ENCODE peak calls at places on chromosomes 11 and 22, in seven cellular contexts. One of them, this sample, is unnamed.

GRCh38 chr11:111382451-111382850 is 3.4 kb upstream of the POU2AF1 start:
- DNase-seq in transverse colon: no peak
- DNase-seq in CD4-positive, CD25-positive, alpha-beta regulatory T cell: no peak
- DNase-seq in mucosa of descending colon: no peak
- DNase-seq in neural progenitor cell: no peak
- DNase-seq in mesendoderm: no peak
- DNase-seq in neuronal stem cell: no peak
- DNase-seq in this sample: no peak

GRCh38 chr11:60315866-60316265 is 11.2 kb upstream of the MS4A6E start:
- DNase-seq in mucosa of descending colon: no peak
- DNase-seq in neural progenitor cell: peak; percentile 33
- DNase-seq in CD4-positive, CD25-positive, alpha-beta regulatory T cell: no peak
- DNase-seq in mesendoderm: no peak
- DNase-seq in neuronal stem cell: peak; percentile 35
- DNase-seq in transverse colon: no peak
- DNase-seq in this sample: no peak

GRCh38 chr11:45798793-45799441 is 6.0 kb upstream of the SLC35C1 start:
- DNase-seq in neural progenitor cell: no peak
- DNase-seq in transverse colon: no peak
- DNase-seq in mesendoderm: no peak
- DNase-seq in CD4-positive, CD25-positive, alpha-beta regulatory T cell: no peak
- DNase-seq in neuronal stem cell: no peak
- DNase-seq in mucosa of descending colon: no peak
- DNase-seq in this sample: peak; percentile 35

GRCh38 chr22:35275580-35275979 is 18.3 kb downstream of the HMGXB4 start:
- DNase-seq in CD4-positive, CD25-positive, alpha-beta regulatory T cell: no peak
- DNase-seq in transverse colon: no peak
- DNase-seq in neuronal stem cell: no peak
- DNase-seq in mesendoderm: no peak
- DNase-seq in neural progenitor cell: no peak
- DNase-seq in mucosa of descending colon: no peak
- DNase-seq in this sample: no peak

GRCh38 chr11:71237853-71238252 is 14.5 kb downstream of the SHANK2 start:
- DNase-seq in mesendoderm: no peak
- DNase-seq in mucosa of descending colon: peak; percentile 17
- DNase-seq in transverse colon: no peak
- DNase-seq in neuronal stem cell: no peak
- DNase-seq in CD4-positive, CD25-positive, alpha-beta regulatory T cell: no peak
- DNase-seq in neural progenitor cell: no peak
- DNase-seq in this sample: no peak

GRCh38 chr22:38218661-38219331 is 17.0 kb downstream of the MAFF start:
- DNase-seq in neural progenitor cell: peak; percentile 65
- DNase-seq in mesendoderm: peak; percentile 93
- DNase-seq in mucosa of descending colon: peak; percentile 91
- DNase-seq in neuronal stem cell: no peak
- DNase-seq in CD4-positive, CD25-positive, alpha-beta regulatory T cell: no peak
- DNase-seq in transverse colon: peak; percentile 89
- DNase-seq in this sample: peak; percentile 44

GRCh38 chr11:69674267-69674885 is 777 bp downstream of the LTO1 start:
- DNase-seq in neural progenitor cell: peak; percentile 41
- DNase-seq in neuronal stem cell: no peak
- DNase-seq in mucosa of descending colon: no peak
- DNase-seq in CD4-positive, CD25-positive, alpha-beta regulatory T cell: no peak
- DNase-seq in transverse colon: no peak
- DNase-seq in mesendoderm: no peak
- DNase-seq in this sample: no peak

GRCh38 chr11:34552270-34552669 is 38.7 kb upstream of the ELF5 start:
- DNase-seq in neural progenitor cell: no peak
- DNase-seq in mucosa of descending colon: no peak
- DNase-seq in transverse colon: no peak
- DNase-seq in neuronal stem cell: no peak
- DNase-seq in CD4-positive, CD25-positive, alpha-beta regulatory T cell: no peak
- DNase-seq in mesendoderm: no peak
- DNase-seq in this sample: no peak

GRCh38 chr22:49881856-49882255 is 28.2 kb downstream of the ZBED4 start:
- DNase-seq in mucosa of descending colon: no peak
- DNase-seq in mesendoderm: no peak
- DNase-seq in transverse colon: no peak
- DNase-seq in CD4-positive, CD25-positive, alpha-beta regulatory T cell: no peak
- DNase-seq in neuronal stem cell: no peak
- DNase-seq in neural progenitor cell: no peak
- DNase-seq in this sample: no peak

GRCh38 chr11:117022526-117022925 is 75.7 kb downstream of the SIK3 start:
- DNase-seq in CD4-positive, CD25-positive, alpha-beta regulatory T cell: peak; percentile 58
- DNase-seq in neural progenitor cell: no peak
- DNase-seq in mucosa of descending colon: no peak
- DNase-seq in mesendoderm: no peak
- DNase-seq in neuronal stem cell: no peak
- DNase-seq in transverse colon: no peak
- DNase-seq in this sample: no peak

GRCh38 chr11:12043959-12044772 is 35.7 kb upstream of the DKK3 start:
- DNase-seq in mesendoderm: peak; percentile 94
- DNase-seq in transverse colon: peak; percentile 73
- DNase-seq in neuronal stem cell: peak; percentile 68
- DNase-seq in mucosa of descending colon: no peak
- DNase-seq in neural progenitor cell: peak; percentile 78
- DNase-seq in CD4-positive, CD25-positive, alpha-beta regulatory T cell: peak; percentile 57
- DNase-seq in this sample: peak; percentile 95

GRCh38 chr11:61912991-61913698 is 4.2 kb downstream of the RAB3IL1 start:
- DNase-seq in mucosa of descending colon: peak; percentile 38
- DNase-seq in transverse colon: no peak
- DNase-seq in neural progenitor cell: no peak
- DNase-seq in neuronal stem cell: no peak
- DNase-seq in CD4-positive, CD25-positive, alpha-beta regulatory T cell: no peak
- DNase-seq in mesendoderm: no peak
- DNase-seq in this sample: no peak

GRCh38 chr11:27972432-27973170 is 135.4 kb downstream of the KIF18A start:
- DNase-seq in transverse colon: no peak
- DNase-seq in mucosa of descending colon: no peak
- DNase-seq in neural progenitor cell: no peak
- DNase-seq in mesendoderm: no peak
- DNase-seq in neuronal stem cell: no peak
- DNase-seq in CD4-positive, CD25-positive, alpha-beta regulatory T cell: no peak
- DNase-seq in this sample: no peak

GRCh38 chr11:10348650-10349280 is 43.9 kb downstream of the ADM start:
- DNase-seq in transverse colon: no peak
- DNase-seq in CD4-positive, CD25-positive, alpha-beta regulatory T cell: no peak
- DNase-seq in mesendoderm: peak; percentile 22
- DNase-seq in mucosa of descending colon: no peak
- DNase-seq in neuronal stem cell: no peak
- DNase-seq in neural progenitor cell: no peak
- DNase-seq in this sample: no peak

GRCh38 chr22:41481131-41481830 is 12.4 kb downstream of the ACO2 start:
- DNase-seq in neural progenitor cell: no peak
- DNase-seq in mesendoderm: peak; percentile 23
- DNase-seq in transverse colon: no peak
- DNase-seq in mucosa of descending colon: no peak
- DNase-seq in neuronal stem cell: no peak
- DNase-seq in CD4-positive, CD25-positive, alpha-beta regulatory T cell: no peak
- DNase-seq in this sample: peak; percentile 84

GRCh38 chr11:44729718-44730117 is 3.0 kb downstream of the TSPAN18 start:
- DNase-seq in mesendoderm: peak; percentile 22
- DNase-seq in transverse colon: no peak
- DNase-seq in mucosa of descending colon: no peak
- DNase-seq in neuronal stem cell: no peak
- DNase-seq in CD4-positive, CD25-positive, alpha-beta regulatory T cell: no peak
- DNase-seq in neural progenitor cell: no peak
- DNase-seq in this sample: no peak

GRCh38 chr11:88886796-88887195 is 179.0 kb downstream of the GRM5 start:
- DNase-seq in transverse colon: peak; percentile 11
- DNase-seq in CD4-positive, CD25-positive, alpha-beta regulatory T cell: peak; percentile 37
- DNase-seq in mucosa of descending colon: no peak
- DNase-seq in neural progenitor cell: peak; percentile 70
- DNase-seq in neuronal stem cell: peak; percentile 0
- DNase-seq in mesendoderm: peak; percentile 64
- DNase-seq in this sample: no peak

GRCh38 chr22:50317674-50318073 is 9.1 kb downstream of the DENND6B start:
- DNase-seq in mesendoderm: no peak
- DNase-seq in neural progenitor cell: no peak
- DNase-seq in transverse colon: no peak
- DNase-seq in neuronal stem cell: no peak
- DNase-seq in mucosa of descending colon: peak; percentile 51
- DNase-seq in CD4-positive, CD25-positive, alpha-beta regulatory T cell: no peak
- DNase-seq in this sample: no peak

GRCh38 chr11:49851511-49851910 is 100.7 kb upstream of the OR4C13 start:
- DNase-seq in mucosa of descending colon: no peak
- DNase-seq in CD4-positive, CD25-positive, alpha-beta regulatory T cell: no peak
- DNase-seq in transverse colon: no peak
- DNase-seq in neuronal stem cell: no peak
- DNase-seq in mesendoderm: no peak
- DNase-seq in neural progenitor cell: no peak
- DNase-seq in this sample: no peak

GRCh38 chr11:72228844-72229231 is 4.3 kb downstream of the INPPL1 start:
- DNase-seq in neural progenitor cell: no peak
- DNase-seq in transverse colon: no peak
- DNase-seq in neuronal stem cell: no peak
- DNase-seq in mucosa of descending colon: no peak
- DNase-seq in mesendoderm: no peak
- DNase-seq in CD4-positive, CD25-positive, alpha-beta regulatory T cell: no peak
- DNase-seq in this sample: peak; percentile 43

GRCh38 chr22:26589367-26589844 is 526 bp downstream of the TPST2 start:
- DNase-seq in CD4-positive, CD25-positive, alpha-beta regulatory T cell: no peak
- DNase-seq in neural progenitor cell: peak; percentile 54
- DNase-seq in mesendoderm: peak; percentile 68
- DNase-seq in transverse colon: peak; percentile 57
- DNase-seq in mucosa of descending colon: peak; percentile 70
- DNase-seq in neuronal stem cell: peak; percentile 17
- DNase-seq in this sample: peak; percentile 71

GRCh38 chr22:26592368-26593015 is 2.6 kb upstream of the TPST2 start:
- DNase-seq in mucosa of descending colon: peak; percentile 67
- DNase-seq in neural progenitor cell: no peak
- DNase-seq in mesendoderm: no peak
- DNase-seq in CD4-positive, CD25-positive, alpha-beta regulatory T cell: peak; percentile 40
- DNase-seq in transverse colon: peak; percentile 63
- DNase-seq in neuronal stem cell: no peak
- DNase-seq in this sample: no peak

GRCh38 chr22:26589845-26590524 is at the start of gene TPST2:
- DNase-seq in neural progenitor cell: peak; percentile 89
- DNase-seq in neuronal stem cell: peak; percentile 80
- DNase-seq in mesendoderm: peak; percentile 84
- DNase-seq in mucosa of descending colon: peak; percentile 88
- DNase-seq in transverse colon: peak; percentile 85
- DNase-seq in CD4-positive, CD25-positive, alpha-beta regulatory T cell: peak; percentile 78
- DNase-seq in this sample: peak; percentile 15

GRCh38 chr22:26588749-26589366 is 1.1 kb downstream of the TPST2 start:
- DNase-seq in neural progenitor cell: no peak
- DNase-seq in mucosa of descending colon: no peak
- DNase-seq in CD4-positive, CD25-positive, alpha-beta regulatory T cell: no peak
- DNase-seq in mesendoderm: no peak
- DNase-seq in neuronal stem cell: no peak
- DNase-seq in transverse colon: no peak
- DNase-seq in this sample: no peak

DNA sequence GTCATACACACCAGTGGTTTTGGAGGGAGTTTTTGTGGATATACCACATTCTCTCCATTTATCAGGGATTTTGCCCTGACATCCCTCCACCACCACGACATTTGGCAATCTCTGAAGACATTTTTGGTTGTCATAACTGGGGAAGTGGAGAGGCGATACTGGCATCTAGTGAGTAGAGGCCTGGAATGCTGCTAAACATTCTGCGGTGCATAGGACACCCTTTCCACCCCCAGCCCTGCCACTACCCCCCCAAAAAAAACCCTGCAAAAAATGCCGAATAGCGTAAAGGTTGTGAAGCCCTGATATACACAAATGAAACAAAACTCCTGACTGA is 560 bp upstream of the TPST2 start:
- DNase-seq in mucosa of descending colon: no peak
- DNase-seq in mesendoderm: no peak
- DNase-seq in CD4-positive, CD25-positive, alpha-beta regulatory T cell: no peak
- DNase-seq in neural progenitor cell: no peak
- DNase-seq in neuronal stem cell: no peak
- DNase-seq in transverse colon: no peak
- DNase-seq in this sample: no peak
- H3K4me1 ChIP-seq in mucosa of descending colon: peaks cover 16% of the 10 kb centered on the region
- H3K4me1 ChIP-seq in mesendoderm: peaks cover 3% of the 10 kb centered on the region
- H3K4me1 ChIP-seq in CD4-positive, CD25-positive, alpha-beta regulatory T cell: peaks cover 66% of the 10 kb centered on the region
- H3K4me1 ChIP-seq in neural progenitor cell: peaks cover 10% of the 10 kb centered on the region
- H3K4me1 ChIP-seq in neuronal stem cell: peaks cover 3% of the 10 kb centered on the region
- H3K4me1 ChIP-seq in transverse colon: peaks cover 33% of the 10 kb centered on the region
- H3K4me1 ChIP-seq in this sample: peaks cover 16% of the 10 kb centered on the region

GRCh38 chr22:43172191-43172590 is 14.7 kb downstream of the TTLL12 start:
- DNase-seq in CD4-positive, CD25-positive, alpha-beta regulatory T cell: no peak
- DNase-seq in neural progenitor cell: no peak
- DNase-seq in neuronal stem cell: no peak
- DNase-seq in transverse colon: no peak
- DNase-seq in mesendoderm: no peak
- DNase-seq in mucosa of descending colon: peak; percentile 51
- DNase-seq in this sample: no peak
- H3K36me3 ChIP-seq in CD4-positive, CD25-positive, alpha-beta regulatory T cell: peaks cover 19% of the 10 kb centered on the region
- H3K36me3 ChIP-seq in neural progenitor cell: no peaks in the 10 kb centered on the region
- H3K36me3 ChIP-seq in neuronal stem cell: peaks cover 91% of the 10 kb centered on the region
- H3K36me3 ChIP-seq in transverse colon: peaks cover 5% of the 10 kb centered on the region
- H3K36me3 ChIP-seq in mesendoderm: peaks cover 4% of the 10 kb centered on the region
- H3K36me3 ChIP-seq in mucosa of descending colon: peaks cover 5% of the 10 kb centered on the region
- H3K36me3 ChIP-seq in this sample: peaks cover 68% of the 10 kb centered on the region

GRCh38 chr11:8328231-8328794 is 64.6 kb upstream of the LMO1 start:
- DNase-seq in neuronal stem cell: no peak
- DNase-seq in transverse colon: no peak
- DNase-seq in mucosa of descending colon: no peak
- DNase-seq in mesendoderm: no peak
- DNase-seq in neural progenitor cell: no peak
- DNase-seq in CD4-positive, CD25-positive, alpha-beta regulatory T cell: no peak
- DNase-seq in this sample: no peak
- H3K4me1 ChIP-seq in neuronal stem cell: peaks cover 14% of the 10 kb centered on the region
- H3K4me1 ChIP-seq in transverse colon: no peaks in the 10 kb centered on the region
- H3K4me1 ChIP-seq in mucosa of descending colon: no peaks in the 10 kb centered on the region
- H3K4me1 ChIP-seq in mesendoderm: peaks cover 5% of the 10 kb centered on the region
- H3K4me1 ChIP-seq in neural progenitor cell: peaks cover 60% of the 10 kb centered on the region
- H3K4me1 ChIP-seq in CD4-positive, CD25-positive, alpha-beta regulatory T cell: no peaks in the 10 kb centered on the region
- H3K4me1 ChIP-seq in this sample: no peaks in the 10 kb centered on the region

GRCh38 chr22:40265783-40266182 is 80.5 kb upstream of the ADSL start:
- DNase-seq in transverse colon: no peak
- DNase-seq in neuronal stem cell: no peak
- DNase-seq in mesendoderm: no peak
- DNase-seq in mucosa of descending colon: no peak
- DNase-seq in neural progenitor cell: no peak
- DNase-seq in CD4-positive, CD25-positive, alpha-beta regulatory T cell: no peak
- DNase-seq in this sample: no peak

GRCh38 chr22:40270031-40270430 is 76.3 kb upstream of the ADSL start:
- DNase-seq in transverse colon: no peak
- DNase-seq in CD4-positive, CD25-positive, alpha-beta regulatory T cell: no peak
- DNase-seq in mesendoderm: no peak
- DNase-seq in mucosa of descending colon: no peak
- DNase-seq in neuronal stem cell: no peak
- DNase-seq in neural progenitor cell: no peak
- DNase-seq in this sample: no peak

GRCh38 chr22:40273319-40273718 is 73.0 kb upstream of the ADSL start:
- DNase-seq in neural progenitor cell: no peak
- DNase-seq in neuronal stem cell: no peak
- DNase-seq in transverse colon: no peak
- DNase-seq in mucosa of descending colon: no peak
- DNase-seq in mesendoderm: no peak
- DNase-seq in CD4-positive, CD25-positive, alpha-beta regulatory T cell: no peak
- DNase-seq in this sample: no peak

GRCh38 chr22:40271440-40271839 is 74.9 kb upstream of the ADSL start:
- DNase-seq in CD4-positive, CD25-positive, alpha-beta regulatory T cell: no peak
- DNase-seq in mesendoderm: no peak
- DNase-seq in neuronal stem cell: no peak
- DNase-seq in neural progenitor cell: no peak
- DNase-seq in transverse colon: no peak
- DNase-seq in mucosa of descending colon: no peak
- DNase-seq in this sample: no peak

GRCh38 chr22:40270748-40271373 is 75.4 kb upstream of the ADSL start:
- DNase-seq in neuronal stem cell: no peak
- DNase-seq in mucosa of descending colon: no peak
- DNase-seq in CD4-positive, CD25-positive, alpha-beta regulatory T cell: no peak
- DNase-seq in neural progenitor cell: no peak
- DNase-seq in mesendoderm: no peak
- DNase-seq in transverse colon: no peak
- DNase-seq in this sample: no peak
- H3K36me3 ChIP-seq in neuronal stem cell: peaks cover 92% of the 10 kb centered on the region
- H3K36me3 ChIP-seq in mucosa of descending colon: no peaks in the 10 kb centered on the region
- H3K36me3 ChIP-seq in CD4-positive, CD25-positive, alpha-beta regulatory T cell: peaks cover 68% of the 10 kb centered on the region
- H3K36me3 ChIP-seq in neural progenitor cell: no peaks in the 10 kb centered on the region
- H3K36me3 ChIP-seq in mesendoderm: no peaks in the 10 kb centered on the region
- H3K36me3 ChIP-seq in transverse colon: peaks cover 6% of the 10 kb centered on the region
- H3K36me3 ChIP-seq in this sample: peaks cover 7% of the 10 kb centered on the region